ENCODE peak calls at places on chromosome 17, in ten cellular contexts. One of them, this sample, is unnamed.

GRCh38 chr17:56868716-56869115 is 34.8 kb downstream of the DGKE start:
- DNase-seq in anterior cingulate cortex: no peak
- DNase-seq in NCI-H524: no peak
- DNase-seq in NCI-H460: no peak
- DNase-seq in lower leg skin: no peak
- DNase-seq in stimulated activated CD8-positive, alpha-beta memory T cell treated with anti-CD3 and anti-CD28 coated beads, Interleukin-4, amount 100 ng/mL, for 1 hour: no peak
- DNase-seq in activated gamma-delta T cell treated with anti-CD3 and anti-CD28 coated beads, Interleukin-2, amount 50 U/mL, for 16 hours: no peak
- DNase-seq in left ventricle myocardium inferior: no peak
- DNase-seq in cerebellar nuclear complex: no peak
- DNase-seq in HuH-7.5: no peak
- DNase-seq in this sample: no peak

GRCh38 chr17:19386276-19386863 is 620 bp downstream of the MFAP4 start:
- DNase-seq in anterior cingulate cortex: no peak
- DNase-seq in NCI-H524: peak; percentile 35
- DNase-seq in NCI-H460: no peak
- DNase-seq in lower leg skin: peak; percentile 74
- DNase-seq in stimulated activated CD8-positive, alpha-beta memory T cell treated with anti-CD3 and anti-CD28 coated beads, Interleukin-4, amount 100 ng/mL, for 1 hour: no peak
- DNase-seq in activated gamma-delta T cell treated with anti-CD3 and anti-CD28 coated beads, Interleukin-2, amount 50 U/mL, for 16 hours: no peak
- DNase-seq in left ventricle myocardium inferior: peak; percentile 68
- DNase-seq in cerebellar nuclear complex: no peak
- DNase-seq in HuH-7.5: no peak
- DNase-seq in this sample: peak; percentile 68

GRCh38 chr17:5225668-5226457 is 8.8 kb downstream of the SCIMP start:
- DNase-seq in anterior cingulate cortex: no peak
- DNase-seq in NCI-H524: no peak
- DNase-seq in NCI-H460: no peak
- DNase-seq in lower leg skin: no peak
- DNase-seq in stimulated activated CD8-positive, alpha-beta memory T cell treated with anti-CD3 and anti-CD28 coated beads, Interleukin-4, amount 100 ng/mL, for 1 hour: no peak
- DNase-seq in activated gamma-delta T cell treated with anti-CD3 and anti-CD28 coated beads, Interleukin-2, amount 50 U/mL, for 16 hours: no peak
- DNase-seq in left ventricle myocardium inferior: no peak
- DNase-seq in cerebellar nuclear complex: no peak
- DNase-seq in HuH-7.5: no peak
- DNase-seq in this sample: no peak

GRCh38 chr17:33598795-33599194 is 305.7 kb upstream of the ASIC2 start:
- DNase-seq in anterior cingulate cortex: no peak
- DNase-seq in NCI-H524: no peak
- DNase-seq in NCI-H460: no peak
- DNase-seq in lower leg skin: no peak
- DNase-seq in stimulated activated CD8-positive, alpha-beta memory T cell treated with anti-CD3 and anti-CD28 coated beads, Interleukin-4, amount 100 ng/mL, for 1 hour: no peak
- DNase-seq in activated gamma-delta T cell treated with anti-CD3 and anti-CD28 coated beads, Interleukin-2, amount 50 U/mL, for 16 hours: no peak
- DNase-seq in left ventricle myocardium inferior: no peak
- DNase-seq in cerebellar nuclear complex: no peak
- DNase-seq in HuH-7.5: no peak
- DNase-seq in this sample: no peak

GRCh38 chr17:787641-788221 is 5.6 kb downstream of the MRM3 start:
- DNase-seq in anterior cingulate cortex: no peak
- DNase-seq in NCI-H524: no peak
- DNase-seq in NCI-H460: no peak
- DNase-seq in lower leg skin: no peak
- DNase-seq in stimulated activated CD8-positive, alpha-beta memory T cell treated with anti-CD3 and anti-CD28 coated beads, Interleukin-4, amount 100 ng/mL, for 1 hour: no peak
- DNase-seq in activated gamma-delta T cell treated with anti-CD3 and anti-CD28 coated beads, Interleukin-2, amount 50 U/mL, for 16 hours: no peak
- DNase-seq in left ventricle myocardium inferior: no peak
- DNase-seq in cerebellar nuclear complex: no peak
- DNase-seq in HuH-7.5: no peak
- DNase-seq in this sample: no peak

GRCh38 chr17:47208744-47209488 is at the start of gene MYL4:
- DNase-seq in anterior cingulate cortex: no peak
- DNase-seq in NCI-H524: peak; percentile 49
- DNase-seq in NCI-H460: no peak
- DNase-seq in lower leg skin: no peak
- DNase-seq in stimulated activated CD8-positive, alpha-beta memory T cell treated with anti-CD3 and anti-CD28 coated beads, Interleukin-4, amount 100 ng/mL, for 1 hour: no peak
- DNase-seq in activated gamma-delta T cell treated with anti-CD3 and anti-CD28 coated beads, Interleukin-2, amount 50 U/mL, for 16 hours: no peak
- DNase-seq in left ventricle myocardium inferior: no peak
- DNase-seq in cerebellar nuclear complex: no peak
- DNase-seq in HuH-7.5: no peak
- DNase-seq in this sample: no peak

GRCh38 chr17:28726396-28726911 is 421 bp upstream of the TLCD1 start:
- DNase-seq in anterior cingulate cortex: no peak
- DNase-seq in NCI-H524: peak; percentile 85
- DNase-seq in NCI-H460: peak; percentile 64
- DNase-seq in lower leg skin: peak; percentile 62
- DNase-seq in stimulated activated CD8-positive, alpha-beta memory T cell treated with anti-CD3 and anti-CD28 coated beads, Interleukin-4, amount 100 ng/mL, for 1 hour: no peak
- DNase-seq in activated gamma-delta T cell treated with anti-CD3 and anti-CD28 coated beads, Interleukin-2, amount 50 U/mL, for 16 hours: peak; percentile 48
- DNase-seq in left ventricle myocardium inferior: no peak
- DNase-seq in cerebellar nuclear complex: no peak
- DNase-seq in HuH-7.5: no peak
- DNase-seq in this sample: peak; percentile 80

GRCh38 chr17:50890675-50891516 is 24.7 kb upstream of the TOB1 start:
- DNase-seq in anterior cingulate cortex: no peak
- DNase-seq in NCI-H524: no peak
- DNase-seq in NCI-H460: no peak
- DNase-seq in lower leg skin: no peak
- DNase-seq in stimulated activated CD8-positive, alpha-beta memory T cell treated with anti-CD3 and anti-CD28 coated beads, Interleukin-4, amount 100 ng/mL, for 1 hour: no peak
- DNase-seq in activated gamma-delta T cell treated with anti-CD3 and anti-CD28 coated beads, Interleukin-2, amount 50 U/mL, for 16 hours: no peak
- DNase-seq in left ventricle myocardium inferior: no peak
- DNase-seq in cerebellar nuclear complex: no peak
- DNase-seq in HuH-7.5: no peak
- DNase-seq in this sample: no peak

GRCh38 chr17:76266244-76266938 is 1.2 kb downstream of the UBALD2 start:
- DNase-seq in anterior cingulate cortex: no peak
- DNase-seq in NCI-H524: no peak
- DNase-seq in NCI-H460: no peak
- DNase-seq in lower leg skin: no peak
- DNase-seq in stimulated activated CD8-positive, alpha-beta memory T cell treated with anti-CD3 and anti-CD28 coated beads, Interleukin-4, amount 100 ng/mL, for 1 hour: no peak
- DNase-seq in activated gamma-delta T cell treated with anti-CD3 and anti-CD28 coated beads, Interleukin-2, amount 50 U/mL, for 16 hours: no peak
- DNase-seq in left ventricle myocardium inferior: no peak
- DNase-seq in cerebellar nuclear complex: no peak
- DNase-seq in HuH-7.5: peak; percentile 55
- DNase-seq in this sample: no peak

GRCh38 chr17:50893183-50893993 is 27.2 kb upstream of the TOB1 start:
- DNase-seq in anterior cingulate cortex: peak; percentile 84
- DNase-seq in NCI-H524: no peak
- DNase-seq in NCI-H460: no peak
- DNase-seq in lower leg skin: no peak
- DNase-seq in stimulated activated CD8-positive, alpha-beta memory T cell treated with anti-CD3 and anti-CD28 coated beads, Interleukin-4, amount 100 ng/mL, for 1 hour: no peak
- DNase-seq in activated gamma-delta T cell treated with anti-CD3 and anti-CD28 coated beads, Interleukin-2, amount 50 U/mL, for 16 hours: no peak
- DNase-seq in left ventricle myocardium inferior: no peak
- DNase-seq in cerebellar nuclear complex: no peak
- DNase-seq in HuH-7.5: no peak
- DNase-seq in this sample: peak; percentile 73

GRCh38 chr17:4545217-4545951 is 9.8 kb downstream of the MYBBP1A start:
- DNase-seq in anterior cingulate cortex: no peak
- DNase-seq in NCI-H524: no peak
- DNase-seq in NCI-H460: no peak
- DNase-seq in lower leg skin: no peak
- DNase-seq in stimulated activated CD8-positive, alpha-beta memory T cell treated with anti-CD3 and anti-CD28 coated beads, Interleukin-4, amount 100 ng/mL, for 1 hour: no peak
- DNase-seq in activated gamma-delta T cell treated with anti-CD3 and anti-CD28 coated beads, Interleukin-2, amount 50 U/mL, for 16 hours: no peak
- DNase-seq in left ventricle myocardium inferior: no peak
- DNase-seq in cerebellar nuclear complex: no peak
- DNase-seq in HuH-7.5: no peak
- DNase-seq in this sample: no peak

GRCh38 chr17:77441130-77441920 is 300.6 kb downstream of the SEC14L1 start:
- DNase-seq in anterior cingulate cortex: no peak
- DNase-seq in NCI-H524: peak; percentile 78
- DNase-seq in NCI-H460: no peak
- DNase-seq in lower leg skin: no peak
- DNase-seq in stimulated activated CD8-positive, alpha-beta memory T cell treated with anti-CD3 and anti-CD28 coated beads, Interleukin-4, amount 100 ng/mL, for 1 hour: no peak
- DNase-seq in activated gamma-delta T cell treated with anti-CD3 and anti-CD28 coated beads, Interleukin-2, amount 50 U/mL, for 16 hours: peak; percentile 66
- DNase-seq in left ventricle myocardium inferior: no peak
- DNase-seq in cerebellar nuclear complex: no peak
- DNase-seq in HuH-7.5: no peak
- DNase-seq in this sample: no peak

GRCh38 chr17:18966831-18967624 is 15.1 kb downstream of the SLC5A10 start:
- DNase-seq in anterior cingulate cortex: no peak
- DNase-seq in NCI-H524: peak; percentile 86
- DNase-seq in NCI-H460: no peak
- DNase-seq in lower leg skin: no peak
- DNase-seq in stimulated activated CD8-positive, alpha-beta memory T cell treated with anti-CD3 and anti-CD28 coated beads, Interleukin-4, amount 100 ng/mL, for 1 hour: no peak
- DNase-seq in activated gamma-delta T cell treated with anti-CD3 and anti-CD28 coated beads, Interleukin-2, amount 50 U/mL, for 16 hours: no peak
- DNase-seq in left ventricle myocardium inferior: peak; percentile 36
- DNase-seq in cerebellar nuclear complex: no peak
- DNase-seq in HuH-7.5: no peak
- DNase-seq in this sample: no peak

GRCh38 chr17:2957631-2958286 is 105.6 kb downstream of the OR1D5 start:
- DNase-seq in anterior cingulate cortex: no peak
- DNase-seq in NCI-H524: no peak
- DNase-seq in NCI-H460: no peak
- DNase-seq in lower leg skin: no peak
- DNase-seq in stimulated activated CD8-positive, alpha-beta memory T cell treated with anti-CD3 and anti-CD28 coated beads, Interleukin-4, amount 100 ng/mL, for 1 hour: no peak
- DNase-seq in activated gamma-delta T cell treated with anti-CD3 and anti-CD28 coated beads, Interleukin-2, amount 50 U/mL, for 16 hours: no peak
- DNase-seq in left ventricle myocardium inferior: no peak
- DNase-seq in cerebellar nuclear complex: no peak
- DNase-seq in HuH-7.5: no peak
- DNase-seq in this sample: no peak

GRCh38 chr17:48149174-48150106 is 41.9 kb downstream of the SNX11 start:
- DNase-seq in anterior cingulate cortex: no peak
- DNase-seq in NCI-H524: peak; percentile 94
- DNase-seq in NCI-H460: peak; percentile 19
- DNase-seq in lower leg skin: no peak
- DNase-seq in stimulated activated CD8-positive, alpha-beta memory T cell treated with anti-CD3 and anti-CD28 coated beads, Interleukin-4, amount 100 ng/mL, for 1 hour: no peak
- DNase-seq in activated gamma-delta T cell treated with anti-CD3 and anti-CD28 coated beads, Interleukin-2, amount 50 U/mL, for 16 hours: no peak
- DNase-seq in left ventricle myocardium inferior: no peak
- DNase-seq in cerebellar nuclear complex: no peak
- DNase-seq in HuH-7.5: no peak
- DNase-seq in this sample: no peak

GRCh38 chr17:28416703-28417311 is 10.8 kb upstream of the SLC46A1 start:
- DNase-seq in anterior cingulate cortex: no peak
- DNase-seq in NCI-H524: peak; percentile 87
- DNase-seq in NCI-H460: peak; percentile 61
- DNase-seq in lower leg skin: peak; percentile 29
- DNase-seq in stimulated activated CD8-positive, alpha-beta memory T cell treated with anti-CD3 and anti-CD28 coated beads, Interleukin-4, amount 100 ng/mL, for 1 hour: peak; percentile 8
- DNase-seq in activated gamma-delta T cell treated with anti-CD3 and anti-CD28 coated beads, Interleukin-2, amount 50 U/mL, for 16 hours: peak; percentile 24
- DNase-seq in left ventricle myocardium inferior: no peak
- DNase-seq in cerebellar nuclear complex: no peak
- DNase-seq in HuH-7.5: peak; percentile 79
- DNase-seq in this sample: no peak

GRCh38 chr17:4598776-4599504 is 14.6 kb downstream of the SMTNL2 start:
- DNase-seq in anterior cingulate cortex: no peak
- DNase-seq in NCI-H524: no peak
- DNase-seq in NCI-H460: no peak
- DNase-seq in lower leg skin: peak; percentile 42
- DNase-seq in stimulated activated CD8-positive, alpha-beta memory T cell treated with anti-CD3 and anti-CD28 coated beads, Interleukin-4, amount 100 ng/mL, for 1 hour: no peak
- DNase-seq in activated gamma-delta T cell treated with anti-CD3 and anti-CD28 coated beads, Interleukin-2, amount 50 U/mL, for 16 hours: no peak
- DNase-seq in left ventricle myocardium inferior: peak; percentile 77
- DNase-seq in cerebellar nuclear complex: no peak
- DNase-seq in HuH-7.5: no peak
- DNase-seq in this sample: no peak

GRCh38 chr17:15884731-15885130 is 60.2 kb upstream of the ADORA2B start:
- DNase-seq in anterior cingulate cortex: no peak
- DNase-seq in NCI-H524: no peak
- DNase-seq in NCI-H460: no peak
- DNase-seq in lower leg skin: no peak
- DNase-seq in stimulated activated CD8-positive, alpha-beta memory T cell treated with anti-CD3 and anti-CD28 coated beads, Interleukin-4, amount 100 ng/mL, for 1 hour: no peak
- DNase-seq in activated gamma-delta T cell treated with anti-CD3 and anti-CD28 coated beads, Interleukin-2, amount 50 U/mL, for 16 hours: no peak
- DNase-seq in left ventricle myocardium inferior: no peak
- DNase-seq in cerebellar nuclear complex: no peak
- DNase-seq in HuH-7.5: no peak
- DNase-seq in this sample: no peak